ENCODE peak calls at places on chromosomes 13 and 19, in four cellular contexts. Q is stomach, W is upper lobe of left lung, G is left ventricle myocardium inferior. S is an unnamed sample.

GRCh38 chr19:56960959-56961622 is 120.6 kb upstream of the PEG3 start:
- DNase-seq in W (no peak), Q (no peak), G (no peak), S (no peak)

GRCh38 chr19:56159009-56159501 is 16.8 kb upstream of the GALP start:
- DNase-seq in W (no peak), G (no peak), Q (no peak), S (no peak)

GRCh38 chr19:3504723-3505122 is 1.4 kb upstream of the FZR1 start:
- DNase-seq in G (no peak), Q (no peak), W (no peak), S (no peak)

GRCh38 chr13:65638572-65639168 is 1591.5 kb downstream of the PCDH9 start:
- DNase-seq in G (no peak), W (no peak), Q (no peak), S (no peak)

GRCh38 chr13:97348569-97349100 is 85.3 kb upstream of the RAP2A start:
- DNase-seq in Q (no peak), G (no peak), W (no peak), S (no peak)

GRCh38 chr13:37565425-37565824 is 33.1 kb downstream of the POSTN start:
- DNase-seq in G (no peak), Q (no peak), W (no peak), S (no peak)

GRCh38 chr13:79658333-79658975 is 177.5 kb downstream of the NDFIP2 start:
- DNase-seq in G (no peak), Q (no peak), W (no peak), S (no peak)

GRCh38 chr19:27738569-27739193 is 1474.3 kb downstream of the UQCRFS1 start:
- DNase-seq in G (no peak), W (no peak), Q (no peak), S (no peak)

GRCh38 chr19:56712609-56713008 is 41.1 kb upstream of the ZNF835 start:
- DNase-seq in W (no peak), Q (no peak), G (no peak), S (no peak)

GRCh38 chr13:23455401-23456185 is 22.1 kb upstream of the SACS start:
- DNase-seq in W (no peak), G (no peak), Q (no peak), S (no peak)

GRCh38 chr13:103884139-103884723 is 818.0 kb upstream of the SLC10A2 start:
- DNase-seq in W (no peak), Q (no peak), G (no peak), S (no peak)

GRCh38 chr13:95246292-95247082 is 54.8 kb downstream of the ABCC4 start:
- DNase-seq in W (peak; percentile 27), G (no peak), Q (no peak), S (no peak)

GRCh38 chr19:38253788-38254187 is 2.4 kb downstream of the PPP1R14A start:
- DNase-seq in W (no peak), Q (no peak), G (no peak), S (no peak)

GRCh38 chr19:11453468-11454341 is 18.3 kb downstream of the PRKCSH start:
- DNase-seq in Q (no peak), W (no peak), G (no peak), S (no peak)

GRCh38 chr19:2455481-2456300 is 1.1 kb downstream of the LMNB2 start:
- DNase-seq in G (peak; percentile 30), W (peak; percentile 91), Q (peak; percentile 49), S (no peak)

GRCh38 chr13:109698779-109699178 is 87.6 kb downstream of the IRS2 start:
- DNase-seq in Q (no peak), G (no peak), W (no peak), S (no peak)

GRCh38 chr13:47822036-47822435 is 179.0 kb downstream of the SUCLA2 start:
- DNase-seq in Q (no peak), W (no peak), G (no peak), S (no peak)

GRCh38 chr19:3642987-3643386 is 16.4 kb upstream of the CACTIN start:
- DNase-seq in Q (no peak), G (no peak), W (peak; percentile 84), S (no peak)

GRCh38 chr13:112102243-112102642 is 35.3 kb downstream of the SOX1 start:
- DNase-seq in G (no peak), W (no peak), Q (no peak), S (no peak)

GRCh38 chr19:57171551-57172081 is 4.3 kb upstream of the DUXA start:
- DNase-seq in G (peak; percentile 31), Q (no peak), W (peak; percentile 84), S (no peak)

GRCh38 chr19:58520257-58520599 is 618 bp upstream of the ZBTB45 start:
- DNase-seq in Q (no peak), G (no peak), W (no peak), S (no peak)

GRCh38 chr19:58516964-58517833 is 2.4 kb downstream of the ZBTB45 start:
- DNase-seq in W (peak; percentile 87), G (no peak), Q (no peak), S (no peak)

GRCh38 chr19:58519355-58520256 is at the start of gene ZBTB45:
- DNase-seq in W (peak; percentile 96), Q (peak; percentile 93), G (peak; percentile 91), S (peak; percentile 94)

GRCh38 chr19:58518261-58519086 is 1.1 kb downstream of the ZBTB45 start:
- DNase-seq in W (no peak), Q (no peak), G (no peak), S (peak; percentile 23)

DNA sequence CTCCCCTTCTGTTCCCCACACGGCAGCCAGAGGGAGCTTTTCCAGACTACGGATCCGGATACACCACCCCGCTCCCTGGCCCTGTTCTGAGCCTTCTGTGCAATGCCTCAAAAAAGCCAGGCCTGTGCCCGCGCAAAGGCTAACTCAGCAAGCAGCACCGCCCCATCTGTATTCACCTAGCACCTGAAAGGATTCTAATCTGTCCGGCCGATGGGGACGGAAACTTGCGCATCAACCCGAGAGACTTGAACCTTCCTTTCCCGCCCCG is 589 bp downstream of the ZBTB45 start:
- DNase-seq in Q (peak; percentile 59), G (peak; percentile 58), W (no peak), S (peak; percentile 81)
- TF ChIP-seq CTCF in Q (no peak), G (peak; percentile 73), W (no peak), S (no peak)

GRCh38 chr19:41431426-41432386 is 4.5 kb upstream of the B3GNT8 start:
- DNase-seq in W (no peak), G (peak; percentile 82), Q (no peak), S (no peak)
- TF ChIP-seq CTCF in W (no peak), G (peak; percentile 54), Q (no peak), S (peak; percentile 40)

GRCh38 chr19:47369923-47370625 is 21.0 kb downstream of the DHX34 start:
- DNase-seq in G (no peak), W (no peak), Q (no peak), S (no peak)
- TF ChIP-seq CTCF in G (no peak), W (no peak), Q (no peak), S (no peak)

GRCh38 chr13:99355267-99356215 is 48.3 kb upstream of the GPR183 start:
- DNase-seq in Q (no peak), G (no peak), W (peak; percentile 78), S (no peak)
- TF ChIP-seq CTCF in Q (no peak), G (no peak), W (no peak), S (no peak)

GRCh38 chr19:13959962-13960862 is 7.9 kb downstream of the DCAF15 start:
- DNase-seq in Q (no peak), W (peak; percentile 80), G (no peak), S (peak; percentile 18)
- TF ChIP-seq CTCF in Q (no peak), W (no peak), G (no peak), S (no peak)

GRCh38 chr13:43800828-43801227 is 14.1 kb upstream of the ENOX1 start:
- DNase-seq in W (no peak), Q (no peak), G (no peak), S (no peak)

GRCh38 chr13:43802511-43802910 is 15.7 kb upstream of the ENOX1 start:
- DNase-seq in G (no peak), Q (no peak), W (no peak), S (no peak)

GRCh38 chr13:43805681-43806128 is 18.9 kb upstream of the ENOX1 start:
- DNase-seq in G (no peak), Q (no peak), W (no peak), S (no peak)

GRCh38 chr13:43804461-43805070 is 17.8 kb upstream of the ENOX1 start:
- DNase-seq in G (no peak), W (no peak), Q (no peak), S (peak; percentile 31)

DNA sequence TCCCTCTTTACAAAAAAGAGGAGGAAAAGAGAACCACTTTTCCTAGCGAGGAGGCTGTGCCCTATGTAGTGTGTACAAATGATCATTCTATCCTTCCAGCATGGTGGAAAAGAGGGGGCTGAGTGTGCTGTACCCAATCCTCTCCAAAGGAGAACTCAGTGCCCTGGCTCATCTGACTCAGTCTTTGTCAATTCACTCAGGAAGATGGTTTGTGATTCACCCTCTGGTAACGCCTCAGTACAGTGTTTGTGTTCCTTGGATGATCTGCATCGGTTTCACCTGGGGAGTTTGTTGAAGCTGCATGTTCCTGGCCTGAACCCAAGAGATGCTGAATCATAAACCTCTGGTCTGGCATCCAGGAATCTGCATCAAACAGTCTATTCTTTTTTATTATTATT is 18.3 kb upstream of the ENOX1 start:
- DNase-seq in W (no peak), Q (no peak), G (no peak), S (peak; percentile 2)
- TF ChIP-seq CTCF in W (no peak), Q (no peak), G (no peak), S (no peak)

DNA sequence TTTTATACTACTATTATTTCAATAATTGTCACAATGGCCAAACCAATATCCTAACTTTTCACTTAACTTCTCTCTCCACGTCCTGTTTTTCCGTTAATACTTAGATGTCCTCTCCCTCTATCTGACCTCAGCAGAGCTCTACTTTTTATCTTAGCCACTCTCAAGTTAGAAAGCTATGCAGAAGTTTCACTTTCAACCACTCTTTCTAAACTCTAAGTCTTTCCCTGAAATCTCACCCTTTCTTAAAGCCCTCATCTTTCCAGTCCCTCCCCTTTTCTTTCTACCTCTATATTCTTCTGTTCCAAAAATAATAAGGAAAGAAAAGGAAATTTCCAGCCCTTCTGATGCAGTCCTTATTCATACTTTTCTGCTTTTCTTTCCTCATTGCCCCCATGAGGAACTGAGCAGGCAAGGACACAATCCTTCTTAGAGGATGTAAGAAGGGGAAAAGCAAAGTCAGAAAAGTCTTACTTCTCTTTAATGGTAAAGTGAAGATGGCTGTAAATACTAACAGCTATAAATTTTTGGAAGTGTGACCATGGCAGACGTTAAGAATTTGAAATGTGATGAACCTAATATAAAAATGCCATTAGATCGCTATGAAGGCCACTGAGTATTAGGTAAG is 23.0 kb downstream of the FAM216B start:
- DNase-seq in Q (no peak), G (no peak), W (no peak), S (no peak)
- TF ChIP-seq CTCF in Q (no peak), G (no peak), W (no peak), S (no peak)